ENCODE peak calls at places on chromosomes 12 and 14, in ten cellular contexts. One of them, this sample, is unnamed.

GRCh38 chr14:74518221-74518620 is 24.7 kb downstream of the ISCA2 start:
- DNase-seq in NCI-H460: no peak
- DNase-seq in SW 1271: no peak
- DNase-seq in activated CD4-positive, alpha-beta T cell treated with anti-CD3 and anti-CD28 coated beads, Interleukin-2, amount 50 U/mL, for 24 hours: no peak
- DNase-seq in stimulated activated CD4-positive, alpha-beta T cell treated with anti-CD3 and anti-CD28 coated beads, TNF-alpha, amount 100 ng/mL, for 4 hours: no peak
- DNase-seq in A673: no peak
- DNase-seq in RWPE2: no peak
- DNase-seq in cardiac fibroblast: no peak
- DNase-seq in thyroid gland: no peak
- DNase-seq in GM12892: no peak
- DNase-seq in this sample: no peak

GRCh38 chr14:39043352-39043943 is 59.6 kb downstream of the SEC23A start:
- DNase-seq in NCI-H460: no peak
- DNase-seq in SW 1271: no peak
- DNase-seq in activated CD4-positive, alpha-beta T cell treated with anti-CD3 and anti-CD28 coated beads, Interleukin-2, amount 50 U/mL, for 24 hours: no peak
- DNase-seq in stimulated activated CD4-positive, alpha-beta T cell treated with anti-CD3 and anti-CD28 coated beads, TNF-alpha, amount 100 ng/mL, for 4 hours: no peak
- DNase-seq in A673: no peak
- DNase-seq in RWPE2: no peak
- DNase-seq in cardiac fibroblast: no peak
- DNase-seq in thyroid gland: no peak
- DNase-seq in GM12892: no peak
- DNase-seq in this sample: no peak

GRCh38 chr12:132407525-132407924 is 78.1 kb upstream of the GALNT9 start:
- DNase-seq in NCI-H460: no peak
- DNase-seq in SW 1271: no peak
- DNase-seq in activated CD4-positive, alpha-beta T cell treated with anti-CD3 and anti-CD28 coated beads, Interleukin-2, amount 50 U/mL, for 24 hours: no peak
- DNase-seq in stimulated activated CD4-positive, alpha-beta T cell treated with anti-CD3 and anti-CD28 coated beads, TNF-alpha, amount 100 ng/mL, for 4 hours: no peak
- DNase-seq in A673: no peak
- DNase-seq in RWPE2: no peak
- DNase-seq in cardiac fibroblast: peak; percentile 63
- DNase-seq in thyroid gland: no peak
- DNase-seq in GM12892: no peak
- DNase-seq in this sample: no peak

GRCh38 chr14:81205639-81206038 is 15.1 kb downstream of the GTF2A1 start:
- DNase-seq in NCI-H460: no peak
- DNase-seq in SW 1271: no peak
- DNase-seq in activated CD4-positive, alpha-beta T cell treated with anti-CD3 and anti-CD28 coated beads, Interleukin-2, amount 50 U/mL, for 24 hours: no peak
- DNase-seq in stimulated activated CD4-positive, alpha-beta T cell treated with anti-CD3 and anti-CD28 coated beads, TNF-alpha, amount 100 ng/mL, for 4 hours: no peak
- DNase-seq in A673: no peak
- DNase-seq in RWPE2: no peak
- DNase-seq in cardiac fibroblast: no peak
- DNase-seq in thyroid gland: no peak
- DNase-seq in GM12892: no peak
- DNase-seq in this sample: no peak

GRCh38 chr12:122459211-122459610 is 36.7 kb upstream of the CLIP1 start:
- DNase-seq in NCI-H460: no peak
- DNase-seq in SW 1271: no peak
- DNase-seq in activated CD4-positive, alpha-beta T cell treated with anti-CD3 and anti-CD28 coated beads, Interleukin-2, amount 50 U/mL, for 24 hours: no peak
- DNase-seq in stimulated activated CD4-positive, alpha-beta T cell treated with anti-CD3 and anti-CD28 coated beads, TNF-alpha, amount 100 ng/mL, for 4 hours: no peak
- DNase-seq in A673: no peak
- DNase-seq in RWPE2: peak; percentile 2
- DNase-seq in cardiac fibroblast: no peak
- DNase-seq in thyroid gland: peak; percentile 93
- DNase-seq in GM12892: no peak
- DNase-seq in this sample: no peak

GRCh38 chr12:57276935-57277563 is 26.1 kb upstream of the STAC3 start:
- DNase-seq in NCI-H460: no peak
- DNase-seq in SW 1271: peak; percentile 23
- DNase-seq in activated CD4-positive, alpha-beta T cell treated with anti-CD3 and anti-CD28 coated beads, Interleukin-2, amount 50 U/mL, for 24 hours: no peak
- DNase-seq in stimulated activated CD4-positive, alpha-beta T cell treated with anti-CD3 and anti-CD28 coated beads, TNF-alpha, amount 100 ng/mL, for 4 hours: no peak
- DNase-seq in A673: peak; percentile 52
- DNase-seq in RWPE2: no peak
- DNase-seq in cardiac fibroblast: peak; percentile 57
- DNase-seq in thyroid gland: no peak
- DNase-seq in GM12892: no peak
- DNase-seq in this sample: no peak

GRCh38 chr12:6672143-6672542 is 9.2 kb upstream of the ING4 start:
- DNase-seq in NCI-H460: no peak
- DNase-seq in SW 1271: no peak
- DNase-seq in activated CD4-positive, alpha-beta T cell treated with anti-CD3 and anti-CD28 coated beads, Interleukin-2, amount 50 U/mL, for 24 hours: no peak
- DNase-seq in stimulated activated CD4-positive, alpha-beta T cell treated with anti-CD3 and anti-CD28 coated beads, TNF-alpha, amount 100 ng/mL, for 4 hours: no peak
- DNase-seq in A673: no peak
- DNase-seq in RWPE2: no peak
- DNase-seq in cardiac fibroblast: no peak
- DNase-seq in thyroid gland: no peak
- DNase-seq in GM12892: no peak
- DNase-seq in this sample: no peak

GRCh38 chr12:91219919-91220318 is 37.3 kb upstream of the DCN start:
- DNase-seq in NCI-H460: no peak
- DNase-seq in SW 1271: no peak
- DNase-seq in activated CD4-positive, alpha-beta T cell treated with anti-CD3 and anti-CD28 coated beads, Interleukin-2, amount 50 U/mL, for 24 hours: no peak
- DNase-seq in stimulated activated CD4-positive, alpha-beta T cell treated with anti-CD3 and anti-CD28 coated beads, TNF-alpha, amount 100 ng/mL, for 4 hours: no peak
- DNase-seq in A673: no peak
- DNase-seq in RWPE2: no peak
- DNase-seq in cardiac fibroblast: no peak
- DNase-seq in thyroid gland: no peak
- DNase-seq in GM12892: no peak
- DNase-seq in this sample: no peak

GRCh38 chr12:19994970-19995369 is 373.4 kb upstream of the PDE3A start:
- DNase-seq in NCI-H460: no peak
- DNase-seq in SW 1271: peak; percentile 13
- DNase-seq in activated CD4-positive, alpha-beta T cell treated with anti-CD3 and anti-CD28 coated beads, Interleukin-2, amount 50 U/mL, for 24 hours: no peak
- DNase-seq in stimulated activated CD4-positive, alpha-beta T cell treated with anti-CD3 and anti-CD28 coated beads, TNF-alpha, amount 100 ng/mL, for 4 hours: no peak
- DNase-seq in A673: no peak
- DNase-seq in RWPE2: no peak
- DNase-seq in cardiac fibroblast: peak; percentile 42
- DNase-seq in thyroid gland: no peak
- DNase-seq in GM12892: no peak
- DNase-seq in this sample: no peak

GRCh38 chr12:12560587-12561304 is 1.9 kb downstream of the DUSP16 start:
- DNase-seq in NCI-H460: no peak
- DNase-seq in SW 1271: peak; percentile 55
- DNase-seq in activated CD4-positive, alpha-beta T cell treated with anti-CD3 and anti-CD28 coated beads, Interleukin-2, amount 50 U/mL, for 24 hours: peak; percentile 41
- DNase-seq in stimulated activated CD4-positive, alpha-beta T cell treated with anti-CD3 and anti-CD28 coated beads, TNF-alpha, amount 100 ng/mL, for 4 hours: no peak
- DNase-seq in A673: peak; percentile 54
- DNase-seq in RWPE2: no peak
- DNase-seq in cardiac fibroblast: peak; percentile 64
- DNase-seq in thyroid gland: peak; percentile 57
- DNase-seq in GM12892: no peak
- DNase-seq in this sample: no peak

GRCh38 chr12:54229624-54230212 is 40.9 kb upstream of the SMUG1 start:
- DNase-seq in NCI-H460: peak; percentile 40
- DNase-seq in SW 1271: peak; percentile 74
- DNase-seq in activated CD4-positive, alpha-beta T cell treated with anti-CD3 and anti-CD28 coated beads, Interleukin-2, amount 50 U/mL, for 24 hours: no peak
- DNase-seq in stimulated activated CD4-positive, alpha-beta T cell treated with anti-CD3 and anti-CD28 coated beads, TNF-alpha, amount 100 ng/mL, for 4 hours: no peak
- DNase-seq in A673: peak; percentile 80
- DNase-seq in RWPE2: no peak
- DNase-seq in cardiac fibroblast: peak; percentile 91
- DNase-seq in thyroid gland: peak; percentile 60
- DNase-seq in GM12892: no peak
- DNase-seq in this sample: peak; percentile 49

GRCh38 chr14:104822821-104823615 is 22.1 kb downstream of the ZBTB42 start:
- DNase-seq in NCI-H460: no peak
- DNase-seq in SW 1271: no peak
- DNase-seq in activated CD4-positive, alpha-beta T cell treated with anti-CD3 and anti-CD28 coated beads, Interleukin-2, amount 50 U/mL, for 24 hours: no peak
- DNase-seq in stimulated activated CD4-positive, alpha-beta T cell treated with anti-CD3 and anti-CD28 coated beads, TNF-alpha, amount 100 ng/mL, for 4 hours: no peak
- DNase-seq in A673: no peak
- DNase-seq in RWPE2: peak; percentile 69
- DNase-seq in cardiac fibroblast: no peak
- DNase-seq in thyroid gland: no peak
- DNase-seq in GM12892: no peak
- DNase-seq in this sample: no peak

GRCh38 chr12:117486840-117487659 is 125.6 kb upstream of the NOS1 start:
- DNase-seq in NCI-H460: no peak
- DNase-seq in SW 1271: peak; percentile 71
- DNase-seq in activated CD4-positive, alpha-beta T cell treated with anti-CD3 and anti-CD28 coated beads, Interleukin-2, amount 50 U/mL, for 24 hours: no peak
- DNase-seq in stimulated activated CD4-positive, alpha-beta T cell treated with anti-CD3 and anti-CD28 coated beads, TNF-alpha, amount 100 ng/mL, for 4 hours: no peak
- DNase-seq in A673: no peak
- DNase-seq in RWPE2: no peak
- DNase-seq in cardiac fibroblast: no peak
- DNase-seq in thyroid gland: peak; percentile 55
- DNase-seq in GM12892: no peak
- DNase-seq in this sample: peak; percentile 53

GRCh38 chr14:22572562-22573058 is 16.4 kb downstream of the DAD1 start:
- DNase-seq in NCI-H460: peak; percentile 36
- DNase-seq in SW 1271: no peak
- DNase-seq in activated CD4-positive, alpha-beta T cell treated with anti-CD3 and anti-CD28 coated beads, Interleukin-2, amount 50 U/mL, for 24 hours: no peak
- DNase-seq in stimulated activated CD4-positive, alpha-beta T cell treated with anti-CD3 and anti-CD28 coated beads, TNF-alpha, amount 100 ng/mL, for 4 hours: no peak
- DNase-seq in A673: no peak
- DNase-seq in RWPE2: no peak
- DNase-seq in cardiac fibroblast: peak; percentile 51
- DNase-seq in thyroid gland: no peak
- DNase-seq in GM12892: no peak
- DNase-seq in this sample: no peak

GRCh38 chr12:6369916-6370575 is 5.3 kb downstream of the SCNN1A start:
- DNase-seq in NCI-H460: no peak
- DNase-seq in SW 1271: no peak
- DNase-seq in activated CD4-positive, alpha-beta T cell treated with anti-CD3 and anti-CD28 coated beads, Interleukin-2, amount 50 U/mL, for 24 hours: no peak
- DNase-seq in stimulated activated CD4-positive, alpha-beta T cell treated with anti-CD3 and anti-CD28 coated beads, TNF-alpha, amount 100 ng/mL, for 4 hours: no peak
- DNase-seq in A673: no peak
- DNase-seq in RWPE2: no peak
- DNase-seq in cardiac fibroblast: peak; percentile 48
- DNase-seq in thyroid gland: peak; percentile 52
- DNase-seq in GM12892: no peak
- DNase-seq in this sample: no peak

GRCh38 chr14:85701763-85702162 is 171.8 kb downstream of the FLRT2 start:
- DNase-seq in NCI-H460: no peak
- DNase-seq in SW 1271: no peak
- DNase-seq in activated CD4-positive, alpha-beta T cell treated with anti-CD3 and anti-CD28 coated beads, Interleukin-2, amount 50 U/mL, for 24 hours: no peak
- DNase-seq in stimulated activated CD4-positive, alpha-beta T cell treated with anti-CD3 and anti-CD28 coated beads, TNF-alpha, amount 100 ng/mL, for 4 hours: no peak
- DNase-seq in A673: no peak
- DNase-seq in RWPE2: no peak
- DNase-seq in cardiac fibroblast: no peak
- DNase-seq in thyroid gland: no peak
- DNase-seq in GM12892: no peak
- DNase-seq in this sample: no peak

GRCh38 chr12:124853781-124854636 is 9.7 kb downstream of the SCARB1 start:
- DNase-seq in NCI-H460: no peak
- DNase-seq in SW 1271: no peak
- DNase-seq in activated CD4-positive, alpha-beta T cell treated with anti-CD3 and anti-CD28 coated beads, Interleukin-2, amount 50 U/mL, for 24 hours: no peak
- DNase-seq in stimulated activated CD4-positive, alpha-beta T cell treated with anti-CD3 and anti-CD28 coated beads, TNF-alpha, amount 100 ng/mL, for 4 hours: no peak
- DNase-seq in A673: no peak
- DNase-seq in RWPE2: no peak
- DNase-seq in cardiac fibroblast: no peak
- DNase-seq in thyroid gland: no peak
- DNase-seq in GM12892: no peak
- DNase-seq in this sample: no peak

GRCh38 chr12:109625131-109625559 is 51.6 kb downstream of the MVK start:
- DNase-seq in NCI-H460: peak; percentile 31
- DNase-seq in SW 1271: peak; percentile 14
- DNase-seq in activated CD4-positive, alpha-beta T cell treated with anti-CD3 and anti-CD28 coated beads, Interleukin-2, amount 50 U/mL, for 24 hours: no peak
- DNase-seq in stimulated activated CD4-positive, alpha-beta T cell treated with anti-CD3 and anti-CD28 coated beads, TNF-alpha, amount 100 ng/mL, for 4 hours: no peak
- DNase-seq in A673: no peak
- DNase-seq in RWPE2: no peak
- DNase-seq in cardiac fibroblast: peak; percentile 13
- DNase-seq in thyroid gland: no peak
- DNase-seq in GM12892: no peak
- DNase-seq in this sample: no peak

GRCh38 chr12:31582155-31582554 is 8.8 kb downstream of the DENND5B start:
- DNase-seq in NCI-H460: no peak
- DNase-seq in SW 1271: no peak
- DNase-seq in activated CD4-positive, alpha-beta T cell treated with anti-CD3 and anti-CD28 coated beads, Interleukin-2, amount 50 U/mL, for 24 hours: no peak
- DNase-seq in stimulated activated CD4-positive, alpha-beta T cell treated with anti-CD3 and anti-CD28 coated beads, TNF-alpha, amount 100 ng/mL, for 4 hours: no peak
- DNase-seq in A673: no peak
- DNase-seq in RWPE2: no peak
- DNase-seq in cardiac fibroblast: peak; percentile 27
- DNase-seq in thyroid gland: no peak
- DNase-seq in GM12892: no peak
- DNase-seq in this sample: no peak

GRCh38 chr12:54988402-54989054 is 4.0 kb upstream of the TESPA1 start:
- DNase-seq in NCI-H460: no peak
- DNase-seq in SW 1271: no peak
- DNase-seq in activated CD4-positive, alpha-beta T cell treated with anti-CD3 and anti-CD28 coated beads, Interleukin-2, amount 50 U/mL, for 24 hours: no peak
- DNase-seq in stimulated activated CD4-positive, alpha-beta T cell treated with anti-CD3 and anti-CD28 coated beads, TNF-alpha, amount 100 ng/mL, for 4 hours: no peak
- DNase-seq in A673: peak; percentile 11
- DNase-seq in RWPE2: no peak
- DNase-seq in cardiac fibroblast: peak; percentile 53
- DNase-seq in thyroid gland: peak; percentile 76
- DNase-seq in GM12892: no peak
- DNase-seq in this sample: no peak

GRCh38 chr14:52850520-52850919 is 59.1 kb upstream of the GNPNAT1 start:
- DNase-seq in NCI-H460: no peak
- DNase-seq in SW 1271: no peak
- DNase-seq in activated CD4-positive, alpha-beta T cell treated with anti-CD3 and anti-CD28 coated beads, Interleukin-2, amount 50 U/mL, for 24 hours: no peak
- DNase-seq in stimulated activated CD4-positive, alpha-beta T cell treated with anti-CD3 and anti-CD28 coated beads, TNF-alpha, amount 100 ng/mL, for 4 hours: no peak
- DNase-seq in A673: no peak
- DNase-seq in RWPE2: no peak
- DNase-seq in cardiac fibroblast: no peak
- DNase-seq in thyroid gland: no peak
- DNase-seq in GM12892: no peak
- DNase-seq in this sample: no peak

GRCh38 chr12:1855241-1855640 is 34.9 kb downstream of the LRTM2 start:
- DNase-seq in NCI-H460: no peak
- DNase-seq in SW 1271: peak; percentile 13
- DNase-seq in activated CD4-positive, alpha-beta T cell treated with anti-CD3 and anti-CD28 coated beads, Interleukin-2, amount 50 U/mL, for 24 hours: no peak
- DNase-seq in stimulated activated CD4-positive, alpha-beta T cell treated with anti-CD3 and anti-CD28 coated beads, TNF-alpha, amount 100 ng/mL, for 4 hours: no peak
- DNase-seq in A673: no peak
- DNase-seq in RWPE2: no peak
- DNase-seq in cardiac fibroblast: peak; percentile 3
- DNase-seq in thyroid gland: no peak
- DNase-seq in GM12892: no peak
- DNase-seq in this sample: no peak

GRCh38 chr14:50357124-50357523 is 39.6 kb downstream of the CDKL1 start:
- DNase-seq in NCI-H460: no peak
- DNase-seq in SW 1271: no peak
- DNase-seq in activated CD4-positive, alpha-beta T cell treated with anti-CD3 and anti-CD28 coated beads, Interleukin-2, amount 50 U/mL, for 24 hours: no peak
- DNase-seq in stimulated activated CD4-positive, alpha-beta T cell treated with anti-CD3 and anti-CD28 coated beads, TNF-alpha, amount 100 ng/mL, for 4 hours: no peak
- DNase-seq in A673: no peak
- DNase-seq in RWPE2: no peak
- DNase-seq in cardiac fibroblast: no peak
- DNase-seq in thyroid gland: no peak
- DNase-seq in GM12892: no peak
- DNase-seq in this sample: no peak

GRCh38 chr12:14167005-14167628 is 185.7 kb upstream of the GRIN2B start:
- DNase-seq in NCI-H460: peak; percentile 45
- DNase-seq in SW 1271: peak; percentile 72
- DNase-seq in activated CD4-positive, alpha-beta T cell treated with anti-CD3 and anti-CD28 coated beads, Interleukin-2, amount 50 U/mL, for 24 hours: peak; percentile 24
- DNase-seq in stimulated activated CD4-positive, alpha-beta T cell treated with anti-CD3 and anti-CD28 coated beads, TNF-alpha, amount 100 ng/mL, for 4 hours: no peak
- DNase-seq in A673: peak; percentile 71
- DNase-seq in RWPE2: no peak
- DNase-seq in cardiac fibroblast: peak; percentile 64
- DNase-seq in thyroid gland: peak; percentile 33
- DNase-seq in GM12892: peak; percentile 31
- DNase-seq in this sample: no peak